ENCODE peak calls at places on chromosomes 2 and 18, in five cellular contexts. M is A549, R is mesothelial cell of epicardium, T is Peyer's patch, K is testis. S is an unnamed sample.

GRCh38 chr2:224518806-224519580 is 66.2 kb downstream of the CUL3 start:
- DNase-seq in R (no peak), M (no peak), K (no peak), T (no peak), S (no peak)

GRCh38 chr2:1538663-1539062 is 125.4 kb downstream of the TPO start:
- DNase-seq in R (no peak), M (peak; percentile 53), T (no peak), K (peak; percentile 43), S (no peak)

GRCh38 chr2:54497738-54498680 is 41.9 kb downstream of the SPTBN1 start:
- DNase-seq in T (peak; percentile 56), K (peak; percentile 57), R (no peak), M (no peak), S (peak; percentile 25)

GRCh38 chr2:22002066-22002465 is 878.3 kb downstream of the TDRD15 start:
- DNase-seq in K (no peak), T (no peak), R (no peak), M (no peak), S (no peak)

GRCh38 chr2:63792523-63792922 is 49.2 kb upstream of the UGP2 start:
- DNase-seq in M (no peak), T (no peak), K (no peak), R (no peak), S (peak; percentile 6)

GRCh38 chr2:12556762-12557161 is 160.0 kb upstream of the TRIB2 start:
- DNase-seq in R (no peak), K (no peak), M (no peak), T (no peak), S (peak; percentile 6)

GRCh38 chr2:236642584-236643291 is 73.1 kb downstream of the ACKR3 start:
- DNase-seq in M (peak; percentile 26), R (no peak), K (peak; percentile 78), T (peak; percentile 88), S (no peak)

GRCh38 chr2:60356346-60356745 is 197.1 kb downstream of the BCL11A start:
- DNase-seq in R (no peak), T (no peak), K (no peak), M (no peak), S (no peak)

GRCh38 chr2:49248506-49248905 is 94.2 kb upstream of the FSHR start:
- DNase-seq in M (no peak), T (no peak), R (no peak), K (no peak), S (no peak)

GRCh38 chr2:8732601-8733000 is 50.7 kb downstream of the ID2 start:
- DNase-seq in M (no peak), T (no peak), R (no peak), K (no peak), S (no peak)

GRCh38 chr2:19580830-19581229 is 222.4 kb upstream of the OSR1 start:
- DNase-seq in T (no peak), M (no peak), R (no peak), K (peak; percentile 20), S (no peak)

GRCh38 chr2:60555794-60556161 is 2.3 kb upstream of the BCL11A start:
- DNase-seq in R (no peak), K (no peak), T (no peak), M (no peak), S (no peak)

GRCh38 chr18:45910405-45911023 is 56.6 kb downstream of the EPG5 start:
- DNase-seq in R (no peak), M (peak; percentile 46), K (peak; percentile 44), T (peak; percentile 75), S (peak; percentile 69)

GRCh38 chr18:77063256-77063655 is 69.3 kb downstream of the MBP start:
- DNase-seq in K (no peak), T (peak; percentile 92), R (no peak), M (no peak), S (no peak)

GRCh38 chr2:143948710-143949109 is 571.2 kb downstream of the ZEB2 start:
- DNase-seq in T (no peak), M (no peak), K (no peak), R (no peak), S (no peak)

GRCh38 chr18:51425475-51425874 is 228.0 kb upstream of the MEX3C start:
- DNase-seq in K (no peak), R (no peak), M (no peak), T (no peak), S (no peak)

GRCh38 chr2:17821080-17821479 is 4.8 kb downstream of the MSGN1 start:
- DNase-seq in R (no peak), K (no peak), M (no peak), T (no peak), S (no peak)

GRCh38 chr2:86307431-86307830 is 30.0 kb downstream of the REEP1 start:
- DNase-seq in T (no peak), R (no peak), M (no peak), K (no peak), S (no peak)

GRCh38 chr2:175030380-175031271 is 25.4 kb upstream of the CHN1 start:
- DNase-seq in M (peak; percentile 27), K (peak; percentile 60), R (no peak), T (peak; percentile 49), S (peak; percentile 43)
- TF ChIP-seq CTCF in M (peak; percentile 44), K (peak; percentile 19), R (no peak), T (peak; percentile 22), S (peak; percentile 44)

DNA sequence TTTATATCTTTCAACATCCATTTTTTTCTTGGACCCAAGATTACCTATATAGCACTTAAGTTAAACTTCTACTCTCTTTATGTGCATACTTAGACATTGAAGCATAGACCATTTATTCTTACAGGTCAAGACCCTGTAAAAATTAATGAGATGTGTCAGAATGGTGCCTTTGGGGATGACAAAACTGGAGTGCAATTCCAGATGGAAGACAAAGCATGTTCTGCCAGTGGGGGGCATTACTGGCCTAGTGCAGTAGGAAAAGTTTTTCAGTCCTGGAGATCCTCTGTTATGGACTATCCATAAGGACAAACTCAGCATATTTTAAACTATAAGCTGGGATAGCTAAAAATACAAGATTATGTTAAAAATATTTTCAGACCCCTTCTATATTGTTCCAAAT is 57.8 kb upstream of the MMADHC start:
- DNase-seq in R (no peak), K (no peak), T (no peak), M (no peak), S (no peak)
- TF ChIP-seq CTCF in R (no peak), K (no peak), T (no peak), M (no peak), S (no peak)

DNA sequence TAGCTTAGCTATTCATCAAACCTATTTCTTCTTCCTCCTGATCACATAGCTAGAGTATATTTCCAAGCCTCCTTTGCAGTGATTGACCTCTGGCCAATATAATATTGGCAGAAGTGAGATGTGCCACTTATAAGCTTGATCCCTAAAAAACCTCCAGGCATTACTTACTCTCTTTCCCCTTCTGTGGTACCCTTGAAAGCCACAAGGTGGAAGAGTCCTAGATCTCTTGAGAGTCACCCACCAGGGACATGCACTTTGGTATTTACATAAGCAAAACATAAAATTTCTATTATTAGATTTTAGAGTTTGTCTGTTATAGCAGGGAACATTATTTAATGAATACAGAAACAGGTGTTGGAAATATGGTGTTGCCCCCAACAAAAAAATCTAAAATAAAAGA is 112.0 kb downstream of the EXOC6B start:
- DNase-seq in M (no peak), T (no peak), K (no peak), R (no peak), S (no peak)
- TF ChIP-seq CTCF in M (no peak), T (no peak), K (no peak), R (no peak), S (peak; percentile 11)

GRCh38 chr2:6828299-6828584 is 37.5 kb downstream of the CMPK2 start:
- DNase-seq in T (no peak), K (no peak), M (no peak), R (no peak), S (no peak)
- TF ChIP-seq CTCF in T (peak; percentile 40), K (peak; percentile 37), M (peak; percentile 35), R (peak; percentile 79), S (no peak)

DNA sequence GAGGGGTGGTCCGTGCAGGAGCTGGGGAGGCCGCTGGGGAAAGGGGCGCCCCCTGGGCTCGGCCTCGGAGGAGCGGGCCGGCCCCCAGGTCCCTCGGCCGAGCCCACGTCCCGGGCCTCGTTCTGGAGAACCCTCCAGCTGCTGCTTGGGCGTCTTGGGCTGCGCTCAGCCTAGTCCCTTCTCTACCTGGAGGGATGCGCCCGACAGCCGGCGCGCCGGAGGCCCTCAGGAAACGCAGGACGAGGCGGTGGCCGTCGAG is 293 bp upstream of the D2HGDH start:
- DNase-seq in R (no peak), T (no peak), K (no peak), M (no peak), S (no peak)
- TF ChIP-seq CTCF in R (no peak), T (no peak), K (no peak), M (peak; percentile 31), S (no peak)

GRCh38 chr2:55986001-55986400 is 62.4 kb upstream of the EFEMP1 start:
- DNase-seq in R (no peak), K (no peak), T (no peak), M (no peak), S (no peak)
- TF ChIP-seq CTCF in R (no peak), K (no peak), T (no peak), M (no peak), S (no peak)